ENCODE peak calls at places on chromosomes 2 and 18, in six cellular contexts. D is NB4, C is K562, N is A549, E is GM12878, B is HepG2. R is an unnamed sample.
A peak's percentile ranks its signal among the peaks of the same experiment; 100 is the strongest.

GRCh38 chr2:27857417-27858172 is 32.6 kb downstream of the RBKS start:
- DNase-seq in D (no peak), C (no peak), N (no peak), E (no peak), B (no peak), R (no peak)

GRCh38 chr2:128690431-128690830 is 371.8 kb upstream of the HS6ST1 start:
- DNase-seq in D (no peak), C (peak; percentile 61), N (no peak), E (no peak), B (no peak), R (no peak)

GRCh38 chr18:30623401-30624065 is 419.0 kb downstream of the DSC3 start:
- DNase-seq in D (no peak), C (no peak), N (no peak), E (no peak), B (no peak), R (no peak)

GRCh38 chr2:132460781-132461180 is 44.2 kb downstream of the GPR39 start:
- DNase-seq in D (no peak), C (no peak), N (no peak), E (no peak), B (no peak), R (no peak)

GRCh38 chr2:164015328-164016123 is 279.7 kb upstream of the FIGN start:
- DNase-seq in D (no peak), C (no peak), N (no peak), E (peak; percentile 96), B (no peak), R (no peak)

GRCh38 chr2:217978536-217979150 is 24.2 kb downstream of the TNS1 start:
- DNase-seq in D (no peak), C (no peak), N (no peak), E (no peak), B (no peak), R (peak; percentile 42)

GRCh38 chr2:168194784-168195522 is 52.4 kb downstream of the STK39 start:
- DNase-seq in D (no peak), C (no peak), N (no peak), E (peak; percentile 28), B (no peak), R (no peak)

GRCh38 chr2:190920085-190920484 is 39.5 kb downstream of the GLS start:
- DNase-seq in D (no peak), C (no peak), N (no peak), E (no peak), B (no peak), R (no peak)

GRCh38 chr2:19357383-19358241 is 811 bp downstream of the OSR1 start:
- DNase-seq in D (no peak), C (no peak), N (no peak), E (no peak), B (no peak), R (no peak)

GRCh38 chr2:72533767-72534166 is 292.1 kb downstream of the EXOC6B start:
- DNase-seq in D (no peak), C (peak; percentile 60), N (no peak), E (no peak), B (no peak), R (peak; percentile 65)

GRCh38 chr2:109355192-109355843 is 226.3 kb downstream of the SH3RF3 start:
- DNase-seq in D (no peak), C (no peak), N (no peak), E (no peak), B (no peak), R (no peak)

GRCh38 chr2:238941262-238941792 is 93.4 kb downstream of the TWIST2 start:
- DNase-seq in D (no peak), C (no peak), N (no peak), E (no peak), B (no peak), R (no peak)

GRCh38 chr18:10320848-10321247 is 133.6 kb upstream of the APCDD1 start:
- DNase-seq in D (peak; percentile 16), C (no peak), N (no peak), E (no peak), B (no peak), R (no peak)

GRCh38 chr18:11747731-11748130 is 58.7 kb downstream of the GNAL start:
- DNase-seq in D (no peak), C (no peak), N (no peak), E (no peak), B (no peak), R (no peak)

GRCh38 chr2:9212010-9212638 is 5.5 kb downstream of the ASAP2 start:
- DNase-seq in D (no peak), C (no peak), N (no peak), E (no peak), B (no peak), R (no peak)

GRCh38 chr18:7844418-7844817 is 277.3 kb downstream of the PTPRM start:
- DNase-seq in D (no peak), C (no peak), N (no peak), E (no peak), B (no peak), R (no peak)

GRCh38 chr2:120596191-120596781 is 139.4 kb upstream of the GLI2 start:
- DNase-seq in D (peak; percentile 62), C (no peak), N (no peak), E (no peak), B (no peak), R (no peak)

GRCh38 chr2:225735844-225736243 is 336.3 kb downstream of the NYAP2 start:
- DNase-seq in D (no peak), C (no peak), N (peak; percentile 51), E (no peak), B (no peak), R (peak; percentile 89)

GRCh38 chr2:239369631-239370161 is 31.1 kb downstream of the HDAC4 start:
- DNase-seq in D (peak; percentile 96), C (no peak), N (no peak), E (peak; percentile 83), B (no peak), R (no peak)

GRCh38 chr2:26126091-26126490 is 46.8 kb upstream of the GAREM2 start:
- DNase-seq in D (no peak), C (no peak), N (no peak), E (no peak), B (no peak), R (no peak)

GRCh38 chr2:124258481-124258880 is 233.4 kb downstream of the CNTNAP5 start:
- DNase-seq in D (no peak), C (no peak), N (no peak), E (no peak), B (no peak), R (no peak)

GRCh38 chr2:226969412-226969811 is 133.6 kb downstream of the RHBDD1 start:
- DNase-seq in D (no peak), C (no peak), N (no peak), E (no peak), B (no peak), R (no peak)

GRCh38 chr18:48752478-48752877 is 198.3 kb downstream of the SMAD7 start:
- DNase-seq in D (no peak), C (no peak), N (no peak), E (no peak), B (no peak), R (no peak)

GRCh38 chr2:158914731-158915130 is 53.7 kb upstream of the TANC1 start:
- DNase-seq in D (no peak), C (no peak), N (no peak), E (no peak), B (no peak), R (no peak)

GRCh38 chr2:239361311-239361642 is 39.5 kb downstream of the HDAC4 start:
- DNase-seq in D (peak; percentile 34), C (peak; percentile 8), N (no peak), E (no peak), B (no peak), R (no peak)

GRCh38 chr2:25249785-25250184 is 81.4 kb upstream of the POMC start:
- DNase-seq in D (no peak), C (no peak), N (no peak), E (no peak), B (no peak), R (no peak)

GRCh38 chr2:101040761-101041160 is 38.7 kb downstream of the RPL31 start:
- DNase-seq in D (no peak), C (no peak), N (no peak), E (no peak), B (no peak), R (no peak)
- H3K4me3 ChIP-seq in D (no peak overlapping the region), C (no peak overlapping the region), N (no peak overlapping the region), E (no peak overlapping the region), B (no peak overlapping the region), R (no peak overlapping the region)

DNA sequence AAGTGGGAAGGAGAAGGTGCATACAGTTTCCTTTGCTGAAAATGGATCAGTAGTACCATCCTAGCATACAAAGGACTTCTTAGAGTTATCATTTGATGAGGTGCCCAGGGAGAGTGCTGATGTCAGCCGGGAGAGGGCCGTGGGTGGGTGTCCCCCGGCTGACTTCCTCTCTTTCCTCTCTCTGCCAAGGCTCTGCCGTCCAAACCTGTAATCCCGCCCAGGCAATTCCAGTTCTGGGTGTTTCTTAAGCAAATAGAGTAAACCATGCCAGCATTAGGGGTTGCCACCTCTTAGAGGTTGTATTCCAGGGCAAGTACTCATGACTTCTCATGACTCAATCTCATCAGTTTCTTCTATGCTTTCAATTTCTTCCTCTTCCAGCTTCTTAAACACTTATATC is 117.2 kb downstream of the GATA6 start:
- DNase-seq in D (no peak), C (no peak), N (peak; percentile 77), E (no peak), B (no peak), R (peak; percentile 37)
- TF ChIP-seq MYC in D (no peak), C (no peak), N (no peak), E (no peak), B (no peak), R (no peak)

GRCh38 chr18:57432118-57432517 is 3.1 kb upstream of the ONECUT2 start:
- DNase-seq in D (no peak), C (no peak), N (no peak), E (no peak), B (no peak), R (no peak)

GRCh38 chr18:57434177-57434535 is 1.0 kb upstream of the ONECUT2 start:
- DNase-seq in D (no peak), C (no peak), N (peak; percentile 13), E (no peak), B (no peak), R (no peak)

GRCh38 chr18:57432765-57433400 is 2.3 kb upstream of the ONECUT2 start:
- DNase-seq in D (no peak), C (no peak), N (no peak), E (no peak), B (no peak), R (no peak)

GRCh38 chr18:57434536-57435494 is at the start of gene ONECUT2:
- DNase-seq in D (no peak), C (peak; percentile 94), N (peak; percentile 89), E (no peak), B (peak; percentile 85), R (peak; percentile 91)

DNA sequence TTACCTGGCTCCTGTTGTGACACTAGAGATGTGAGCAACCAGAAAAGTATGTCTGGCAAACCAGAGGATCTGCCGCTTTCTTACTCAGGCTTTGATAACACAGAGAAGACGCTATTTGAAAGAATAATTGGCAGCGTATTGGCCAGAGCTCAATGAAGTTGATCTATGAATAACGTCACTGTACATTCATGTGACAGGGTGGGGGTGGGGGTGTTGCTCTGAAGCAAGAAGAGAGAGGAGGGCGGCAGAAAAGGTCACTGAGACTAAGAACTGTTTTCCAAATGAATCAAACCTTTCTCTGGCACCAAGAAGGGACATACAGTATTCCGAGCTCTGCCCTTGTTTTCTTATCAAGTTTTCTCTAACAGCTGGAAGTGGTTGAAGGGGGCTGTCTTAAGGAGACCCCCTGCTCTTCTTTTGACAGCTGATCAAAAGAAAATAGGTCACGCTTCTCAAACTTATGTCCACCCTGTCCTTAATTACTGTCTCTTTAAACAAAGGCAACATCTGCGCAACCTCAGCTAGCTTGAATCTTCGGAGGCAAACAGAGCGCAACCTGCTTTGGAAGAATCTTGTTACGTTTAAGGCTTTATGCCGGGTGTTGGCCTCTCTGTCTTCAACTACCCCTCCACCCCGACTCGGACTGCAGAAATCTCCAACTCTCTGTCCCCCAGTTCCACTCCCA is 1.5 kb upstream of the ONECUT2 start:
- DNase-seq in D (no peak), C (peak; percentile 15), N (peak; percentile 6), E (no peak), B (no peak), R (no peak)
- H3K4me3 ChIP-seq in D (no peak overlapping the region), C (peak overlapping the region; percentile 55), N (peak overlapping the region; percentile 52), E (no peak overlapping the region), B (peak overlapping the region; percentile 84), R (no peak overlapping the region)

GRCh38 chr2:118857677-118858484 is 10.4 kb upstream of the EN1 start:
- DNase-seq in D (no peak), C (no peak), N (no peak), E (no peak), B (no peak), R (no peak)
- TF ChIP-seq MYC in D (no peak), C (no peak), N (no peak), E (no peak), B (no peak), R (no peak)

R was measured in endothelial cell of umbilical vein.